ENCODE peak calls at places on chromosome 14, in ten cellular contexts. V, Y, U, I, A, Q, K, R, C and H are unnamed samples.

GRCh38 chr14:102510616-102511520 is 1.3 kb upstream of the ANKRD9 start:
- DNase-seq in V (no peak), Y (no peak), U (no peak), I (no peak), A (peak), Q (no peak), K (peak), R (no peak), C (no peak), H (no peak)

GRCh38 chr14:98711453-98711852 is 560.5 kb downstream of the BCL11B start:
- DNase-seq in V (no peak), Y (no peak), U (no peak), I (no peak), A (no peak), Q (no peak), K (no peak), R (no peak), C (no peak), H (no peak)

GRCh38 chr14:53742226-53742607 is 214.4 kb downstream of the BMP4 start:
- DNase-seq in V (no peak), Y (no peak), U (no peak), I (no peak), A (no peak), Q (no peak), K (no peak), R (no peak), C (no peak), H (no peak)

GRCh38 chr14:105273062-105273461 is 24.7 kb downstream of the BTBD6 start:
- DNase-seq in V (no peak), Y (no peak), U (no peak), I (no peak), A (no peak), Q (no peak), K (no peak), R (no peak), C (no peak), H (no peak)

GRCh38 chr14:80356413-80356812 is 145.1 kb upstream of the DIO2 start:
- DNase-seq in V (no peak), Y (no peak), U (no peak), I (no peak), A (no peak), Q (no peak), K (peak), R (peak), C (no peak), H (no peak)

GRCh38 chr14:33702293-33702692 is 248.6 kb downstream of the EGLN3 start:
- DNase-seq in V (no peak), Y (no peak), U (no peak), I (no peak), A (no peak), Q (no peak), K (no peak), R (no peak), C (no peak), H (no peak)

GRCh38 chr14:104268295-104268694 is 129.9 kb downstream of the KIF26A start:
- DNase-seq in V (no peak), Y (no peak), U (no peak), I (no peak), A (no peak), Q (no peak), K (no peak), R (no peak), C (no peak), H (no peak)

GRCh38 chr14:101965796-101966718 is 1.7 kb downstream of the DYNC1H1 start:
- DNase-seq in V (no peak), Y (no peak), U (no peak), I (no peak), A (no peak), Q (no peak), K (no peak), R (peak), C (no peak), H (no peak)

GRCh38 chr14:54085137-54085810 is 128.6 kb upstream of the BMP4 start:
- DNase-seq in V (no peak), Y (no peak), U (no peak), I (no peak), A (no peak), Q (no peak), K (no peak), R (peak), C (no peak), H (no peak)

GRCh38 chr14:87522575-87522974 is 470.4 kb downstream of the GALC start:
- DNase-seq in V (no peak), Y (no peak), U (peak), I (no peak), A (peak), Q (no peak), K (peak), R (no peak), C (no peak), H (no peak)

GRCh38 chr14:91367173-91368171 is 50.1 kb downstream of the CCDC88C start:
- DNase-seq in V (no peak), Y (no peak), U (peak), I (no peak), A (no peak), Q (no peak), K (no peak), R (no peak), C (no peak), H (peak)

GRCh38 chr14:102903248-102903888 is 19.1 kb upstream of the AMN start:
- DNase-seq in V (no peak), Y (no peak), U (no peak), I (no peak), A (no peak), Q (peak), K (no peak), R (no peak), C (no peak), H (no peak)

GRCh38 chr14:35261774-35262173 is 30.4 kb upstream of the PSMA6 start:
- DNase-seq in V (no peak), Y (no peak), U (no peak), I (no peak), A (no peak), Q (no peak), K (no peak), R (peak), C (no peak), H (no peak)

GRCh38 chr14:95817271-95817670 is 59.4 kb upstream of the TUNAR start:
- DNase-seq in V (no peak), Y (no peak), U (no peak), I (no peak), A (no peak), Q (no peak), K (no peak), R (no peak), C (no peak), H (no peak)

GRCh38 chr14:101948666-101949205 is 15.6 kb upstream of the DYNC1H1 start:
- DNase-seq in V (no peak), Y (no peak), U (no peak), I (no peak), A (no peak), Q (no peak), K (no peak), R (no peak), C (peak), H (no peak)